ENCODE peak calls at places on chromosomes 1 and 21, in ten cellular contexts. X is non-pigmented ciliary epithelial cell, B is left colon, E is DMS153, Z is endothelial cell, P is NCI-H1105, H is AG20443, T is HT-29, M is T-helper 17 cell, Q is Right ventricle myocardium inferior. R is an unnamed sample.

GRCh38 chr1:2253036-2253796 is 25.1 kb downstream of the SKI start:
- DNase-seq in E (no peak), H (no peak), P (no peak), M (no peak), X (no peak), Z (no peak), Q (peak), B (no peak), T (no peak), R (no peak)

GRCh38 chr1:93344886-93345632 is 648 bp upstream of the DR1 start:
- DNase-seq in X (no peak), P (no peak), T (no peak), B (no peak), H (no peak), Z (no peak), M (no peak), Q (no peak), E (no peak), R (peak)

GRCh38 chr1:63929106-63929478 is 155.3 kb downstream of the ROR1 start:
- DNase-seq in Z (no peak), T (no peak), X (no peak), Q (no peak), M (no peak), H (no peak), B (no peak), E (no peak), P (no peak), R (no peak)

GRCh38 chr1:41485605-41486004 is 1.1 kb upstream of the EDN2 start:
- DNase-seq in M (no peak), E (no peak), P (no peak), H (peak), Q (no peak), B (no peak), Z (no peak), X (no peak), T (no peak), R (peak)

GRCh38 chr21:45642122-45642813 is 1.3 kb upstream of the PCBP3 start:
- DNase-seq in E (no peak), H (no peak), P (no peak), X (no peak), M (no peak), T (no peak), Q (peak), Z (peak), B (peak), R (no peak)

GRCh38 chr1:42145726-42146125 is 7.5 kb upstream of the GUCA2B start:
- DNase-seq in P (no peak), B (no peak), M (no peak), Z (no peak), Q (no peak), H (no peak), X (no peak), E (no peak), T (no peak), R (no peak)

GRCh38 chr1:160993544-160993943 is 27.4 kb downstream of the F11R start:
- DNase-seq in P (peak), H (peak), E (peak), Z (no peak), T (peak), X (peak), M (no peak), Q (no peak), B (no peak), R (peak)

GRCh38 chr1:163866539-163866938 is 544.8 kb downstream of the NUF2 start:
- DNase-seq in P (no peak), B (no peak), M (no peak), Q (no peak), X (no peak), T (no peak), E (no peak), Z (no peak), H (no peak), R (no peak)

GRCh38 chr21:15410853-15411252 is 318.9 kb upstream of the USP25 start:
- DNase-seq in E (no peak), B (no peak), Z (no peak), M (no peak), P (no peak), T (no peak), H (no peak), Q (no peak), X (no peak), R (no peak)

GRCh38 chr1:32867151-32867550 is 3.6 kb downstream of the FNDC5 start:
- DNase-seq in H (no peak), M (no peak), B (no peak), Z (no peak), X (no peak), T (no peak), P (no peak), E (no peak), Q (no peak), R (no peak)

GRCh38 chr1:107897428-107898339 is 67.3 kb downstream of the VAV3 start:
- DNase-seq in Z (no peak), Q (no peak), B (no peak), E (no peak), M (no peak), X (no peak), P (no peak), T (no peak), H (no peak), R (no peak)

GRCh38 chr1:83909687-83910086 is 89.2 kb downstream of the TTLL7 start:
- DNase-seq in X (no peak), E (no peak), H (no peak), P (no peak), B (no peak), M (no peak), Q (no peak), Z (no peak), T (no peak), R (no peak)

GRCh38 chr1:74513901-74514300 is 1.5 kb upstream of the LRRC53 start:
- DNase-seq in X (no peak), B (no peak), Z (no peak), M (no peak), Q (no peak), P (no peak), T (no peak), E (no peak), H (no peak), R (no peak)